ENCODE peak calls at places on chromosome 3, in nine cellular contexts. V is mesendoderm, G is body of pancreas, F is adrenal gland, U is GM23248, R is stomach, E is tibial artery, W is A549, S is transverse colon. D is an unnamed sample. For H3K4me1, the result is how much of the 10 kb centered on the place peaks cover.

GRCh38 chr3:110314512-110315114 is 757.0 kb upstream of the NECTIN3 start:
- DNase-seq in R (peak), G (peak), S (peak), E (no peak), V (peak), W (peak), F (peak), U (peak), D (peak)

GRCh38 chr3:158272071-158272470 is 162.2 kb downstream of the RSRC1 start:
- DNase-seq in V (no peak), G (no peak), E (no peak), R (no peak), W (no peak), F (no peak), S (no peak), U (no peak), D (no peak)

GRCh38 chr3:179949428-179949827 is 87.3 kb downstream of the PEX5L start:
- DNase-seq in E (no peak), F (no peak), S (no peak), V (no peak), W (no peak), R (no peak), G (no peak), U (no peak), D (no peak)

GRCh38 chr3:159635047-159635641 is 353.5 kb upstream of the IL12A start:
- DNase-seq in R (no peak), U (peak), F (no peak), G (no peak), W (no peak), E (no peak), V (peak), S (no peak), D (peak)

GRCh38 chr3:170792511-170792910 is 77.5 kb downstream of the RPL22L1 start:
- DNase-seq in G (no peak), E (no peak), S (no peak), R (no peak), V (no peak), U (no peak), W (no peak), F (no peak), D (no peak)

GRCh38 chr3:102741105-102741504 is 306.3 kb downstream of the ZPLD1 start:
- DNase-seq in U (peak), G (no peak), V (peak), E (no peak), F (no peak), S (no peak), R (no peak), W (no peak), D (no peak)

GRCh38 chr3:42092006-42092405 is 849 bp downstream of the TRAK1 start:
- DNase-seq in V (no peak), E (no peak), U (peak), G (no peak), F (no peak), R (no peak), W (no peak), S (no peak), D (no peak)

GRCh38 chr3:139299261-139300132 is 44.3 kb upstream of the MRPS22 start:
- DNase-seq in W (peak), S (no peak), V (peak), F (peak), E (no peak), G (peak), R (peak), U (peak), D (no peak)

GRCh38 chr3:69499899-69500316 is 114.0 kb upstream of the FRMD4B start:
- DNase-seq in W (no peak), U (no peak), R (no peak), F (peak), G (peak), V (no peak), S (peak), E (peak), D (no peak)

GRCh38 chr3:16482770-16483531 is 30.5 kb downstream of the RFTN1 start:
- DNase-seq in S (peak), V (peak), F (no peak), U (no peak), R (no peak), W (no peak), E (no peak), G (no peak), D (no peak)

GRCh38 chr3:23748398-23749110 is 57.2 kb upstream of the UBE2E1 start:
- DNase-seq in V (no peak), S (no peak), W (no peak), R (no peak), U (peak), G (no peak), F (peak), E (no peak), D (no peak)

GRCh38 chr3:140035856-140036255 is 100.9 kb downstream of the CLSTN2 start:
- DNase-seq in U (no peak), R (no peak), V (peak), G (no peak), F (no peak), W (no peak), E (no peak), S (no peak), D (no peak)

GRCh38 chr3:115758076-115758763 is 134.9 kb downstream of the GAP43 start:
- DNase-seq in W (no peak), U (no peak), F (no peak), R (no peak), G (no peak), S (no peak), V (no peak), E (no peak), D (no peak)

GRCh38 chr3:184284696-184285095 is 8.9 kb downstream of the ECE2 start:
- DNase-seq in F (peak), G (peak), W (peak), E (no peak), R (peak), U (peak), V (peak), S (no peak), D (peak)

GRCh38 chr3:143119009-143119914 is at the start of gene CHST2:
- DNase-seq in E (no peak), U (peak), S (peak), G (peak), F (peak), R (peak), V (peak), W (peak), D (peak)

GRCh38 chr3:14231998-14232501 is 53.4 kb downstream of the LSM3 start:
- DNase-seq in W (no peak), G (no peak), V (no peak), U (peak), R (no peak), S (no peak), E (no peak), F (no peak), D (no peak)

GRCh38 chr3:160801386-160802118 is 45.5 kb downstream of the PPM1L start:
- DNase-seq in F (peak), R (peak), V (no peak), U (peak), E (peak), G (peak), W (no peak), S (peak), D (no peak)

GRCh38 chr3:196753201-196753600 is 13.5 kb downstream of the PAK2 start:
- DNase-seq in W (no peak), E (no peak), U (no peak), V (no peak), F (no peak), G (no peak), R (no peak), S (no peak), D (no peak)

GRCh38 chr3:33426630-33427341 is 13.4 kb downstream of the UBP1 start:
- DNase-seq in V (no peak), W (no peak), U (no peak), E (no peak), S (peak), R (no peak), G (no peak), F (no peak), D (peak)

GRCh38 chr3:127035672-127036071 is 52.8 kb downstream of the PLXNA1 start:
- DNase-seq in R (peak), V (no peak), U (peak), F (peak), E (peak), G (peak), W (peak), S (peak), D (no peak)

GRCh38 chr3:12454808-12455121 is 29.5 kb upstream of the TSEN2 start:
- DNase-seq in G (no peak), V (no peak), W (no peak), U (peak), R (no peak), F (no peak), S (no peak), E (no peak), D (no peak)

GRCh38 chr3:127817331-127817821 is 4.9 kb downstream of the MGLL start:
- DNase-seq in V (peak), U (peak), R (no peak), F (no peak), S (peak), E (no peak), W (no peak), G (no peak), D (no peak)

GRCh38 chr3:108036401-108036800 is 54.4 kb downstream of the CD47 start:
- DNase-seq in S (no peak), U (peak), V (no peak), E (no peak), W (no peak), R (no peak), F (no peak), G (no peak), D (no peak)

GRCh38 chr3:81874738-81875137 is 113.3 kb upstream of the GBE1 start:
- DNase-seq in E (no peak), U (no peak), S (no peak), F (no peak), G (no peak), R (no peak), W (no peak), V (no peak), D (no peak)

GRCh38 chr3:130699765-130700164 is 46.9 kb downstream of the PIK3R4 start:
- DNase-seq in F (no peak), V (peak), E (no peak), S (no peak), W (peak), R (no peak), G (no peak), U (peak), D (no peak)

GRCh38 chr3:88151358-88151757 is 1.6 kb downstream of the C3orf38 start:
- DNase-seq in E (no peak), U (peak), R (no peak), W (no peak), G (no peak), F (no peak), V (no peak), S (no peak), D (peak)

GRCh38 chr3:192887047-192887446 is 30.6 kb downstream of the MB21D2 start:
- DNase-seq in S (no peak), V (peak), G (no peak), E (no peak), W (no peak), U (no peak), F (no peak), R (no peak), D (no peak)

GRCh38 chr3:115725800-115726199 is 102.5 kb downstream of the GAP43 start:
- DNase-seq in F (no peak), W (no peak), R (no peak), S (no peak), E (no peak), G (no peak), U (no peak), V (no peak), D (no peak)

GRCh38 chr3:98589331-98589870 is 4.0 kb downstream of the CPOX start:
- DNase-seq in V (no peak), F (no peak), W (no peak), E (no peak), U (no peak), R (no peak), S (no peak), G (no peak), D (no peak)

GRCh38 chr3:126131881-126132750 is 48.2 kb upstream of the SLC41A3 start:
- DNase-seq in V (no peak), G (peak), W (no peak), F (peak), U (no peak), R (peak), E (peak), S (peak), D (peak)

GRCh38 chr3:107877936-107878335 is 212.9 kb downstream of the CD47 start:
- DNase-seq in U (no peak), F (no peak), E (no peak), V (no peak), W (no peak), S (no peak), G (no peak), R (no peak), D (no peak)

GRCh38 chr3:38311941-38312340 is 29.8 kb downstream of the SLC22A14 start:
- DNase-seq in V (no peak), R (no peak), U (no peak), W (no peak), F (no peak), E (no peak), G (no peak), S (no peak), D (no peak)

GRCh38 chr3:21310176-21310575 is 440.8 kb downstream of the ZNF385D start:
- DNase-seq in R (no peak), U (peak), G (no peak), W (no peak), V (no peak), S (no peak), F (no peak), E (no peak), D (no peak)

GRCh38 chr3:142930510-142930909 is 33.0 kb downstream of the PAQR9 start:
- DNase-seq in W (no peak), U (peak), S (no peak), F (no peak), G (no peak), E (no peak), R (no peak), V (no peak), D (no peak)

GRCh38 chr3:159733194-159733860 is 255.3 kb upstream of the IL12A start:
- DNase-seq in E (no peak), U (peak), S (no peak), G (no peak), W (no peak), R (no peak), F (no peak), V (peak), D (peak)

GRCh38 chr3:192819001-192819569 is 91.7 kb upstream of the FGF12 start:
- DNase-seq in U (peak), R (no peak), V (peak), W (peak), S (no peak), G (no peak), F (peak), E (no peak), D (no peak)

GRCh38 chr3:140469491-140469890 is 208.4 kb upstream of the TRIM42 start:
- DNase-seq in S (no peak), U (peak), G (no peak), F (no peak), R (no peak), V (no peak), W (no peak), E (no peak), D (no peak)

GRCh38 chr3:3737511-3737910 is 61.7 kb upstream of the LRRN1 start:
- DNase-seq in W (no peak), F (no peak), R (no peak), U (no peak), S (no peak), V (no peak), G (no peak), E (no peak), D (peak)
- H3K4me1 ChIP-seq in W (under half), F (under half), R (under half), U (under half), S (under half), V (under half), G (under half), E (under half), D (under half)

GRCh38 chr3:185813691-185814215 is 11.1 kb downstream of the IGF2BP2 start:
- DNase-seq in U (peak), V (peak), G (no peak), S (no peak), E (no peak), F (no peak), R (no peak), W (no peak), D (peak)
- H3K4me3 ChIP-seq in U (no peak), V (no peak), G (no peak), S (no peak), E (no peak), F (no peak), R (no peak), W (no peak), D (no peak)

GRCh38 chr3:175495331-175495730 is 636.2 kb downstream of the NAALADL2 start:
- DNase-seq in V (no peak), S (no peak), R (no peak), F (no peak), W (no peak), E (no peak), U (no peak), G (no peak), D (no peak)
- H3K4me1 ChIP-seq in V (under half), S (under half), R (under half), F (under half), W (under half), E (under half), U (under half), G (under half), D (under half)

GRCh38 chr3:189909139-189909538 is 211.6 kb downstream of the P3H2 start:
- DNase-seq in F (no peak), U (no peak), G (no peak), R (no peak), S (no peak), E (no peak), W (no peak), V (no peak), D (no peak)

GRCh38 chr3:189909573-189909972 is 211.1 kb downstream of the P3H2 start:
- DNase-seq in G (no peak), F (no peak), S (no peak), W (no peak), U (no peak), E (no peak), R (no peak), V (no peak), D (no peak)

GRCh38 chr3:189911001-189911400 is 209.7 kb downstream of the P3H2 start:
- DNase-seq in S (no peak), U (no peak), G (no peak), E (no peak), W (no peak), F (no peak), V (no peak), R (no peak), D (no peak)

DNA sequence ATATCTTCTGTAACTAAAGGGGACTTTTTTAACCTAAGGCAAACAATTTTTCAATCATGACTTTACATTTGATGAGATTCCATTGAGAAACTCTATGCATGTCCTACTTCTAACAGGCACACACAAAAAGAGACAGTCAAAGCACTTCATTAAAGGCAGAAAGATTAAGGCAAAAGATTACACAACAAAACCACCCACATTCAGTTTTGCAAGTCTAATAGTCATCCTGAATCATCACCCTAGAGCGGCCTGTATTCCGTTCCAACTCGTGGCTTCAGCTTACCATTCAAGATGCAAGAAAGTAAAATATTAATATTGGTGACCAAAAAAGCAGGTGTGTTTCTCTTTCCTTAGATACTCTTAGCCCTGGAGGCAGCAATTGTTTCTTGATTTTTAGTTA is 205.9 kb downstream of the P3H2 start:
- DNase-seq in S (no peak), V (no peak), G (no peak), R (no peak), E (no peak), U (peak), W (peak), F (peak), D (no peak)
- H3K4me3 ChIP-seq in S (no peak), V (no peak), G (no peak), R (no peak), E (no peak), U (peak), W (no peak), F (no peak), D (no peak)

GRCh38 chr3:122943828-122944190 is 83.8 kb downstream of the SEMA5B start:
- DNase-seq in U (no peak), S (no peak), F (no peak), V (no peak), R (no peak), W (no peak), E (no peak), G (no peak), D (no peak)
- H3K4me1 ChIP-seq in U (under half), S (under half), F (under half), V (under half), R (under half), W (under half), E (under half), G (under half), D (under half)